ENCODE peak calls at places on chromosomes 5 and 9, in eight cellular contexts. J, P, W, T, B, Y, H and M are unnamed samples.

GRCh38 chr5:2642684-2643325 is 108.7 kb downstream of the IRX2 start:
- DNase-seq in J (no peak), P (no peak), W (no peak), T (no peak), B (no peak), Y (no peak), H (no peak), M (no peak)

GRCh38 chr9:79570449-79571308 is 1.1 kb upstream of the TLE4 start:
- DNase-seq in J (peak; percentile 78), P (peak; percentile 35), W (peak; percentile 52), T (peak; percentile 59), B (peak; percentile 44), Y (peak; percentile 38), H (peak; percentile 33), M (no peak)

GRCh38 chr9:7088598-7088997 is 330.8 kb downstream of the KDM4C start:
- DNase-seq in J (no peak), P (no peak), W (no peak), T (peak; percentile 5), B (no peak), Y (no peak), H (no peak), M (no peak)

GRCh38 chr5:138829341-138829740 is 45.8 kb downstream of the LRRTM2 start:
- DNase-seq in J (no peak), P (no peak), W (no peak), T (peak; percentile 33), B (no peak), Y (no peak), H (no peak), M (no peak)

GRCh38 chr9:23841304-23841703 is 15.3 kb upstream of the ELAVL2 start:
- DNase-seq in J (no peak), P (no peak), W (no peak), T (no peak), B (no peak), Y (no peak), H (no peak), M (no peak)

GRCh38 chr9:133881671-133882381 is 110.3 kb downstream of the VAV2 start:
- DNase-seq in J (no peak), P (no peak), W (peak; percentile 87), T (no peak), B (no peak), Y (no peak), H (no peak), M (no peak)

GRCh38 chr9:90300901-90301688 is 341.5 kb downstream of the DIRAS2 start:
- DNase-seq in J (no peak), P (no peak), W (peak; percentile 18), T (peak; percentile 94), B (no peak), Y (no peak), H (no peak), M (no peak)

GRCh38 chr5:67644221-67644920 is 447.8 kb upstream of the CD180 start:
- DNase-seq in J (no peak), P (no peak), W (no peak), T (no peak), B (no peak), Y (no peak), H (no peak), M (no peak)

GRCh38 chr9:76987594-76988200 is 31.8 kb upstream of the FOXB2 start:
- DNase-seq in J (no peak), P (no peak), W (peak; percentile 77), T (peak; percentile 61), B (no peak), Y (peak; percentile 43), H (no peak), M (peak; percentile 3)

GRCh38 chr5:14383923-14384322 is 197.7 kb upstream of the OTULINL start:
- DNase-seq in J (no peak), P (no peak), W (no peak), T (no peak), B (no peak), Y (no peak), H (no peak), M (no peak)

GRCh38 chr9:34190996-34191892 is 12.4 kb downstream of the UBAP1 start:
- DNase-seq in J (no peak), P (no peak), W (peak; percentile 38), T (peak; percentile 36), B (no peak), Y (no peak), H (no peak), M (no peak)

GRCh38 chr5:172773481-172774469 is 2.8 kb upstream of the DUSP1 start:
- DNase-seq in J (no peak), P (no peak), W (no peak), T (peak; percentile 55), B (no peak), Y (no peak), H (no peak), M (no peak)

GRCh38 chr9:104025945-104026344 is 68.2 kb upstream of the SMC2 start:
- DNase-seq in J (no peak), P (no peak), W (no peak), T (peak; percentile 6), B (no peak), Y (no peak), H (no peak), M (no peak)

GRCh38 chr5:604391-604831 is 7.7 kb upstream of the CEP72 start:
- DNase-seq in J (no peak), P (no peak), W (no peak), T (no peak), B (no peak), Y (no peak), H (no peak), M (no peak)

GRCh38 chr9:98235126-98235525 is 20.3 kb downstream of the TBC1D2 start:
- DNase-seq in J (no peak), P (no peak), W (no peak), T (no peak), B (no peak), Y (no peak), H (no peak), M (no peak)

GRCh38 chr5:76393035-76393680 is 9.9 kb upstream of the IQGAP2 start:
- DNase-seq in J (no peak), P (peak; percentile 11), W (no peak), T (no peak), B (no peak), Y (no peak), H (no peak), M (no peak)

GRCh38 chr9:37540634-37541033 is 35.5 kb downstream of the FBXO10 start:
- DNase-seq in J (no peak), P (no peak), W (no peak), T (no peak), B (no peak), Y (no peak), H (peak; percentile 73), M (no peak)

GRCh38 chr5:93250431-93250830 is 330.6 kb downstream of the NR2F1-AS1 start:
- DNase-seq in J (no peak), P (no peak), W (no peak), T (no peak), B (no peak), Y (no peak), H (no peak), M (no peak)

GRCh38 chr5:133744030-133744645 is 131.8 kb upstream of the FSTL4 start:
- DNase-seq in J (no peak), P (no peak), W (no peak), T (no peak), B (no peak), Y (no peak), H (no peak), M (no peak)

GRCh38 chr9:107141967-107142366 is 141.1 kb upstream of the RAD23B start:
- DNase-seq in J (no peak), P (no peak), W (peak; percentile 7), T (no peak), B (no peak), Y (no peak), H (no peak), M (no peak)